ENCODE peak calls at places on chromosome 7, in four cellular contexts. T is brain microvascular endothelial cell, J is epithelial cell of esophagus, R is A549. N is an unnamed sample.

GRCh38 chr7:30141405-30142045 is 6.7 kb downstream of the MTURN start:
- DNase-seq in J (no peak), T (no peak), R (no peak), N (no peak)

GRCh38 chr7:134058980-134059379 is 68.2 kb upstream of the LRGUK start:
- DNase-seq in R (no peak), T (no peak), J (peak), N (peak)

GRCh38 chr7:47320296-47320695 is 261.6 kb downstream of the TNS3 start:
- DNase-seq in T (no peak), J (no peak), R (no peak), N (no peak)

GRCh38 chr7:10779465-10780399 is 193.9 kb upstream of the PHF14 start:
- DNase-seq in R (no peak), T (no peak), J (no peak), N (no peak)

GRCh38 chr7:50921114-50921513 is 138.4 kb upstream of the GRB10 start:
- DNase-seq in J (peak), R (no peak), T (no peak), N (no peak)

GRCh38 chr7:1706381-1706720 is 36.3 kb downstream of the ELFN1 start:
- DNase-seq in R (no peak), T (no peak), J (no peak), N (no peak)

GRCh38 chr7:84271550-84271949 is 77.0 kb upstream of the SEMA3A start:
- DNase-seq in J (peak), R (no peak), T (no peak), N (peak)

GRCh38 chr7:151431768-151432311 is 8.1 kb downstream of the CRYGN start:
- DNase-seq in T (no peak), R (no peak), J (no peak), N (no peak)

GRCh38 chr7:116984917-116985316 is 31.6 kb downstream of the ST7 start:
- DNase-seq in R (peak), T (no peak), J (peak), N (peak)

GRCh38 chr7:64559206-64559605 is 3.7 kb downstream of the ZNF680 start:
- DNase-seq in T (peak), R (peak), J (peak), N (peak)

GRCh38 chr7:87154166-87154565 is 1.9 kb downstream of the DMTF1 start:
- DNase-seq in J (no peak), T (no peak), R (no peak), N (no peak)

GRCh38 chr7:27112960-27113949 is 10.8 kb upstream of the HOXA2 start:
- DNase-seq in T (no peak), J (peak), R (peak), N (no peak)

GRCh38 chr7:4650471-4651047 is 31.5 kb upstream of the FOXK1 start:
- DNase-seq in J (no peak), R (no peak), T (no peak), N (no peak)

GRCh38 chr7:155456772-155457543 is 971 bp upstream of the EN2 start:
- DNase-seq in T (peak), J (peak), R (peak), N (peak)
- H3K4me3 ChIP-seq in T (peak), J (peak), R (peak), N (no peak)

GRCh38 chr7:140983802-140984201 is 30.9 kb downstream of the MRPS33 start:
- DNase-seq in T (no peak), J (no peak), R (peak), N (peak)
- TF ChIP-seq CTCF in T (peak), J (no peak), R (peak), N (peak)

GRCh38 chr7:128219646-128220045 is 21.4 kb upstream of the LEP start:
- DNase-seq in T (no peak), R (no peak), J (no peak), N (no peak)
- H3K4me3 ChIP-seq in T (no peak), R (no peak), J (no peak), N (no peak)

GRCh38 chr7:154856737-154857136 is 146.2 kb downstream of the PAXIP1 start:
- DNase-seq in R (no peak), T (no peak), J (no peak), N (no peak)
- TF ChIP-seq CTCF in R (no peak), T (no peak), J (no peak), N (no peak)

GRCh38 chr7:101200504-101200861 is 353 bp downstream of the MOGAT3 start:
- DNase-seq in J (no peak), R (no peak), T (no peak), N (no peak)
- H3K4me3 ChIP-seq in J (no peak), R (no peak), T (no peak), N (no peak)

DNA sequence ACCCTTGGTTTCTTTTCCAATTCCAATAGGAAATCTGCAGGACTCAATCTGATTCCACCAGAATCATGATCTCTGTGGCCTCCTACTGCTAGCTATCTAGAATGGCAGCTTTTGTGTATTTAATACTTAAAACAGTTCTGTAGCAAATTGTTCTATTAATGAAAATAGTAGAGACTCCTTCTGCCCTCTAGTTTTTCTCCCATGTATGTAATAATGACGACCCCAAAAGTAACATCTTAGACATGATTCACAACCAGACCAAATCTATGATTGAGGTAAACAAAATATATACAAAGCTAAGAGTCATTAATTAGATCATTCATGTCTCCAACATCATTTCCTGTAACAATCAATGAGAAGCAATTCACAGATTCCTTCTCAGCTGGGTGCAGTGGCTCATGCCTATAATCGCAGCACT is 259.1 kb upstream of the MKLN1 start:
- DNase-seq in J (no peak), T (no peak), R (no peak), N (no peak)
- TF ChIP-seq CTCF in J (no peak), T (peak), R (no peak), N (no peak)

N was measured in NB4.